ENCODE peak calls at places on chromosomes 2 and 18, in four cellular contexts. J, M, H and L are unnamed samples.
A peak's percentile ranks its signal among the peaks of the same experiment; 100 is the strongest.

GRCh38 chr18:59012815-59013677 is 126.6 kb upstream of the SEC11C start:
- DNase-seq in J (no peak), M (no peak), H (no peak), L (no peak)

GRCh38 chr18:10239138-10239537 is 215.3 kb upstream of the APCDD1 start:
- DNase-seq in J (peak; percentile 32), M (no peak), H (no peak), L (peak; percentile 41)

GRCh38 chr2:111122631-111123421 is 2.1 kb downstream of the BCL2L11 start:
- DNase-seq in J (peak; percentile 88), M (peak; percentile 71), H (no peak), L (peak; percentile 50)

GRCh38 chr2:187640926-187641510 is 86.8 kb upstream of the TFPI start:
- DNase-seq in J (no peak), M (no peak), H (no peak), L (no peak)

GRCh38 chr2:182132605-182133004 is 147.0 kb downstream of the PPP1R1C start:
- DNase-seq in J (peak; percentile 35), M (no peak), H (no peak), L (no peak)

GRCh38 chr2:171966268-171966667 is 33.5 kb upstream of the METAP1D start:
- DNase-seq in J (no peak), M (no peak), H (no peak), L (no peak)

GRCh38 chr2:152890746-152891145 is 172.3 kb downstream of the ARL6IP6 start:
- DNase-seq in J (no peak), M (no peak), H (no peak), L (no peak)

GRCh38 chr2:27489498-27490397 is at the start of gene IFT172:
- DNase-seq in J (peak; percentile 97), M (peak; percentile 97), H (peak; percentile 99), L (peak; percentile 99)

GRCh38 chr2:128178650-128179460 is 87.9 kb downstream of the UGGT1 start:
- DNase-seq in J (peak; percentile 83), M (peak; percentile 35), H (peak; percentile 38), L (no peak)

GRCh38 chr2:23628926-23629325 is 243.9 kb downstream of the KLHL29 start:
- DNase-seq in J (no peak), M (no peak), H (no peak), L (no peak)

GRCh38 chr2:222424729-222425671 is 657 bp downstream of the SGPP2 start:
- DNase-seq in J (no peak), M (peak; percentile 10), H (peak; percentile 73), L (no peak)

GRCh38 chr18:9559253-9559652 is 55.1 kb downstream of the PPP4R1 start:
- DNase-seq in J (no peak), M (no peak), H (no peak), L (no peak)

GRCh38 chr18:22282311-22283235 is 113.2 kb downstream of the GATA6 start:
- DNase-seq in J (peak; percentile 73), M (no peak), H (no peak), L (no peak)

GRCh38 chr18:60391571-60392226 is 19.1 kb upstream of the MC4R start:
- DNase-seq in J (no peak), M (no peak), H (no peak), L (no peak)

GRCh38 chr2:167136876-167137579 is 248.7 kb downstream of the XIRP2 start:
- DNase-seq in J (no peak), M (no peak), H (no peak), L (no peak)

GRCh38 chr18:75070625-75071483 is 138.1 kb downstream of the PTGR3 start:
- DNase-seq in J (peak; percentile 64), M (no peak), H (no peak), L (no peak)

GRCh38 chr2:10028988-10029874 is 14.1 kb upstream of the KLF11 start:
- DNase-seq in J (no peak), M (no peak), H (no peak), L (no peak)

GRCh38 chr2:65880451-65880850 is 448.1 kb upstream of the SPRED2 start:
- DNase-seq in J (no peak), M (no peak), H (no peak), L (no peak)

GRCh38 chr2:175575346-175576258 is 394.1 kb upstream of the ATP5MC3 start:
- DNase-seq in J (no peak), M (no peak), H (no peak), L (no peak)

GRCh38 chr2:48205137-48205798 is 299.0 kb upstream of the FBXO11 start:
- DNase-seq in J (peak; percentile 16), M (peak; percentile 26), H (no peak), L (no peak)

GRCh38 chr2:233408366-233409285 is 54.3 kb downstream of the DGKD start:
- DNase-seq in J (no peak), M (no peak), H (no peak), L (no peak)

GRCh38 chr2:3429068-3429610 is 49.6 kb downstream of the TRAPPC12 start:
- DNase-seq in J (peak; percentile 63), M (no peak), H (no peak), L (no peak)

GRCh38 chr2:190646780-190647626 is 1.9 kb upstream of the NAB1 start:
- DNase-seq in J (peak; percentile 47), M (no peak), H (no peak), L (no peak)

GRCh38 chr2:240568678-240569522 is 616 bp downstream of the RNPEPL1 start:
- DNase-seq in J (peak; percentile 54), M (peak; percentile 24), H (peak; percentile 68), L (peak; percentile 23)

GRCh38 chr2:165239230-165239629 is at the start of gene SCN2A:
- DNase-seq in J (peak; percentile 82), M (peak; percentile 15), H (peak; percentile 39), L (no peak)

GRCh38 chr2:178205853-178206516 is 11.7 kb downstream of the OSBPL6 start:
- DNase-seq in J (no peak), M (no peak), H (no peak), L (no peak)

GRCh38 chr2:220707261-220707660 is 864.8 kb downstream of the EPHA4 start:
- DNase-seq in J (no peak), M (no peak), H (no peak), L (no peak)

GRCh38 chr2:133532919-133533318 is 35.3 kb downstream of the NCKAP5 start:
- DNase-seq in J (peak; percentile 70), M (no peak), H (no peak), L (no peak)
- TF ChIP-seq CTCF in J (peak; percentile 23), M (no peak), H (no peak), L (no peak)

GRCh38 chr18:66621816-66622576 is 18.1 kb upstream of the CDH19 start:
- DNase-seq in J (no peak), M (no peak), H (no peak), L (no peak)

DNA sequence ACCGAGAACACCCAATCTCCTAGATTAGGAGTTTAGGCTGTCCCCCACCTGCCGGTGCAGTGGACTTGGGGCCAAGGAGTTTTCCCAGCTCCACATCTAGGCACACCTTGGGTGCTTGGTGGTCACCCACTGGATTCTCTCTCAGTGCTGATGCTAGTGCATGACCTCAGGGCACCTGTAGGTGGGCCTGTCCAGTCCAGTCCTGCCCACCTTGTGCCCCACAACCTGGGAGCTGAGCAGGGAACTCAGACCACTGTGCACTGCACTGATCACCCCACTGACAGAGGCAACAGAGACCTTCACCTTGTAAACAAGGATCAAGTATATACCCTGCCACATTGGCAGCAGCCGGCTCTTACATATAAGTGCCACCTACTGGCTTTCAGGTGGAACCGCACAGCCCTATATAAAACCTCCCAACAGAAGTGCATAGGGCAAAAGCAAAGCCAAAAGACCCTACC is 12.7 kb upstream of the CDH19 start:
- DNase-seq in J (no peak), M (no peak), H (no peak), L (no peak)
- TF ChIP-seq CTCF in J (no peak), M (peak; percentile 55), H (peak; percentile 49), L (no peak)

GRCh38 chr2:42141687-42142475 is 27.3 kb upstream of the EML4 start:
- DNase-seq in J (peak; percentile 98), M (no peak), H (no peak), L (no peak)
- TF ChIP-seq CTCF in J (no peak), M (no peak), H (no peak), L (no peak)

GRCh38 chr2:11482473-11483031 is 16.6 kb upstream of the E2F6 start:
- DNase-seq in J (no peak), M (peak; percentile 83), H (peak; percentile 38), L (no peak)
- TF ChIP-seq CTCF in J (no peak), M (peak; percentile 50), H (no peak), L (no peak)

GRCh38 chr2:1070601-1071000 is 120.0 kb downstream of the SNTG2 start:
- DNase-seq in J (no peak), M (no peak), H (no peak), L (no peak)
- TF ChIP-seq CTCF in J (no peak), M (no peak), H (no peak), L (no peak)

GRCh38 chr18:63949068-63949737 is at the start of gene HMSD:
- DNase-seq in J (peak; percentile 16), M (peak; percentile 64), H (no peak), L (no peak)

GRCh38 chr18:63953811-63954210 is 4.7 kb downstream of the HMSD start:
- DNase-seq in J (peak; percentile 13), M (no peak), H (no peak), L (no peak)

GRCh38 chr18:63956755-63957154 is 7.7 kb downstream of the HMSD start:
- DNase-seq in J (no peak), M (no peak), H (no peak), L (no peak)

GRCh38 chr18:63947051-63947790 is 1.9 kb upstream of the HMSD start:
- DNase-seq in J (no peak), M (no peak), H (no peak), L (no peak)

GRCh38 chr18:63951302-63951705 is 2.2 kb downstream of the HMSD start:
- DNase-seq in J (no peak), M (no peak), H (no peak), L (no peak)
- TF ChIP-seq CTCF in J (peak; percentile 45), M (peak; percentile 47), H (no peak), L (no peak)

GRCh38 chr18:37563810-37564511 is 1.6 kb downstream of the CELF4 start:
- DNase-seq in J (no peak), M (no peak), H (no peak), L (no peak)
- TF ChIP-seq CTCF in J (no peak), M (no peak), H (no peak), L (no peak)